ENCODE peak calls at places on chromosome 14, in nine cellular contexts. One of them, this sample, is unnamed.

GRCh38 chr14:31411218-31411727 is 9.1 kb downstream of the HEATR5A start:
- DNase-seq in astrocyte: peak; percentile 40
- DNase-seq in CD8-positive, alpha-beta memory T cell: no peak
- DNase-seq in cardiac muscle cell: peak; percentile 77
- DNase-seq in fibroblast of lung: peak; percentile 50
- DNase-seq in sigmoid colon: no peak
- DNase-seq in vagina: no peak
- DNase-seq in right cardiac atrium: no peak
- DNase-seq in IMR-90: peak; percentile 59
- DNase-seq in this sample: no peak

GRCh38 chr14:21014761-21015190 is 10.1 kb downstream of the NDRG2 start:
- DNase-seq in astrocyte: peak; percentile 56
- DNase-seq in CD8-positive, alpha-beta memory T cell: peak; percentile 75
- DNase-seq in cardiac muscle cell: peak; percentile 92
- DNase-seq in fibroblast of lung: peak; percentile 87
- DNase-seq in sigmoid colon: peak; percentile 93
- DNase-seq in vagina: no peak
- DNase-seq in right cardiac atrium: peak; percentile 86
- DNase-seq in IMR-90: peak; percentile 83
- DNase-seq in this sample: peak; percentile 78

GRCh38 chr14:50477760-50478159 is 54.6 kb downstream of the MAP4K5 start:
- DNase-seq in astrocyte: no peak
- DNase-seq in CD8-positive, alpha-beta memory T cell: no peak
- DNase-seq in cardiac muscle cell: no peak
- DNase-seq in fibroblast of lung: no peak
- DNase-seq in sigmoid colon: no peak
- DNase-seq in vagina: no peak
- DNase-seq in right cardiac atrium: no peak
- DNase-seq in IMR-90: no peak
- DNase-seq in this sample: no peak

GRCh38 chr14:72578514-72578913 is 315.4 kb downstream of the DPF3 start:
- DNase-seq in astrocyte: no peak
- DNase-seq in CD8-positive, alpha-beta memory T cell: no peak
- DNase-seq in cardiac muscle cell: no peak
- DNase-seq in fibroblast of lung: no peak
- DNase-seq in sigmoid colon: peak; percentile 10
- DNase-seq in vagina: no peak
- DNase-seq in right cardiac atrium: no peak
- DNase-seq in IMR-90: no peak
- DNase-seq in this sample: no peak

GRCh38 chr14:24673534-24674203 is 39.7 kb upstream of the GZMB start:
- DNase-seq in astrocyte: no peak
- DNase-seq in CD8-positive, alpha-beta memory T cell: peak; percentile 42
- DNase-seq in cardiac muscle cell: no peak
- DNase-seq in fibroblast of lung: no peak
- DNase-seq in sigmoid colon: no peak
- DNase-seq in vagina: no peak
- DNase-seq in right cardiac atrium: no peak
- DNase-seq in IMR-90: no peak
- DNase-seq in this sample: peak; percentile 59

GRCh38 chr14:42193426-42193766 is 586.7 kb downstream of the LRFN5 start:
- DNase-seq in astrocyte: no peak
- DNase-seq in CD8-positive, alpha-beta memory T cell: no peak
- DNase-seq in cardiac muscle cell: no peak
- DNase-seq in fibroblast of lung: no peak
- DNase-seq in sigmoid colon: no peak
- DNase-seq in vagina: no peak
- DNase-seq in right cardiac atrium: no peak
- DNase-seq in IMR-90: no peak
- DNase-seq in this sample: no peak

GRCh38 chr14:68939893-68940613 is 39.0 kb downstream of the ACTN1 start:
- DNase-seq in astrocyte: peak; percentile 98
- DNase-seq in CD8-positive, alpha-beta memory T cell: no peak
- DNase-seq in cardiac muscle cell: peak; percentile 98
- DNase-seq in fibroblast of lung: peak; percentile 98
- DNase-seq in sigmoid colon: peak; percentile 92
- DNase-seq in vagina: no peak
- DNase-seq in right cardiac atrium: peak; percentile 90
- DNase-seq in IMR-90: peak; percentile 97
- DNase-seq in this sample: no peak

GRCh38 chr14:34018564-34019244 is 67.8 kb upstream of the EGLN3 start:
- DNase-seq in astrocyte: no peak
- DNase-seq in CD8-positive, alpha-beta memory T cell: no peak
- DNase-seq in cardiac muscle cell: peak; percentile 71
- DNase-seq in fibroblast of lung: no peak
- DNase-seq in sigmoid colon: peak; percentile 80
- DNase-seq in vagina: no peak
- DNase-seq in right cardiac atrium: peak; percentile 71
- DNase-seq in IMR-90: no peak
- DNase-seq in this sample: peak; percentile 45

GRCh38 chr14:103057372-103058208 is at the start of gene CDC42BPB:
- DNase-seq in astrocyte: peak; percentile 80
- DNase-seq in CD8-positive, alpha-beta memory T cell: peak; percentile 46
- DNase-seq in cardiac muscle cell: peak; percentile 96
- DNase-seq in fibroblast of lung: peak; percentile 91
- DNase-seq in sigmoid colon: peak; percentile 94
- DNase-seq in vagina: no peak
- DNase-seq in right cardiac atrium: peak; percentile 96
- DNase-seq in IMR-90: peak; percentile 90
- DNase-seq in this sample: peak; percentile 60

DNA sequence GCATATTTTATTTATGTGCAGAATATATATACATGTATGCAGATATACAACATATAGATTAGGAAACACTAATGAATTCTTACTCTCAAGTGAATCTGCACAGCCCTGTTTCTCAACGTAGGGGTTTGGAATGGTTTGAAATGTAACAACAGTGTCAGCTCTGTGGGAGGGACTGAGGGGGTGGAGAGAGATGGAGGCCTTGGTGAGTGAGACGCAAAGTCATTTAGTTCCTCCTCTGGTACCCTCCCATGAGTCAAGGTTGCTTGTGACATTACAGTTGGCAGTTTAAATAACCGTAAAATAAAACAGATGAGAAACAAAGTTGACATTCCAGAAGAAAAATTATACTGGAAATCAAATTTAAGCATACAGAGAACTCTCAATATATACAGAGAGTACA is 313.0 kb upstream of the PRKD1 start:
- DNase-seq in astrocyte: no peak
- DNase-seq in CD8-positive, alpha-beta memory T cell: no peak
- DNase-seq in cardiac muscle cell: no peak
- DNase-seq in fibroblast of lung: peak; percentile 16
- DNase-seq in sigmoid colon: no peak
- DNase-seq in vagina: no peak
- DNase-seq in right cardiac atrium: no peak
- DNase-seq in IMR-90: peak; percentile 37
- DNase-seq in this sample: no peak
- H3K27me3 ChIP-seq in astrocyte: no peaks in the 10 kb centered on the region
- H3K27me3 ChIP-seq in CD8-positive, alpha-beta memory T cell: no peaks in the 10 kb centered on the region
- H3K27me3 ChIP-seq in cardiac muscle cell: no peaks in the 10 kb centered on the region
- H3K27me3 ChIP-seq in fibroblast of lung: no peaks in the 10 kb centered on the region
- H3K27me3 ChIP-seq in sigmoid colon: no peaks in the 10 kb centered on the region
- H3K27me3 ChIP-seq in vagina: no peaks in the 10 kb centered on the region
- H3K27me3 ChIP-seq in right cardiac atrium: no peaks in the 10 kb centered on the region
- H3K27me3 ChIP-seq in IMR-90: no peaks in the 10 kb centered on the region
- H3K27me3 ChIP-seq in this sample: no peaks in the 10 kb centered on the region

GRCh38 chr14:22978873-22979671 is 3.3 kb downstream of the AJUBA start:
- DNase-seq in astrocyte: no peak
- DNase-seq in CD8-positive, alpha-beta memory T cell: no peak
- DNase-seq in cardiac muscle cell: no peak
- DNase-seq in fibroblast of lung: no peak
- DNase-seq in sigmoid colon: no peak
- DNase-seq in vagina: no peak
- DNase-seq in right cardiac atrium: no peak
- DNase-seq in IMR-90: no peak
- DNase-seq in this sample: no peak

GRCh38 chr14:22976620-22977433 is 5.5 kb downstream of the AJUBA start:
- DNase-seq in astrocyte: no peak
- DNase-seq in CD8-positive, alpha-beta memory T cell: no peak
- DNase-seq in cardiac muscle cell: peak; percentile 76
- DNase-seq in fibroblast of lung: peak; percentile 64
- DNase-seq in sigmoid colon: no peak
- DNase-seq in vagina: no peak
- DNase-seq in right cardiac atrium: no peak
- DNase-seq in IMR-90: peak; percentile 63
- DNase-seq in this sample: no peak

GRCh38 chr14:22977684-22978486 is 4.5 kb downstream of the AJUBA start:
- DNase-seq in astrocyte: peak; percentile 62
- DNase-seq in CD8-positive, alpha-beta memory T cell: no peak
- DNase-seq in cardiac muscle cell: peak; percentile 89
- DNase-seq in fibroblast of lung: peak; percentile 68
- DNase-seq in sigmoid colon: peak; percentile 78
- DNase-seq in vagina: no peak
- DNase-seq in right cardiac atrium: peak; percentile 78
- DNase-seq in IMR-90: peak; percentile 67
- DNase-seq in this sample: no peak

GRCh38 chr14:22978487-22978837 is 3.9 kb downstream of the AJUBA start:
- DNase-seq in astrocyte: no peak
- DNase-seq in CD8-positive, alpha-beta memory T cell: no peak
- DNase-seq in cardiac muscle cell: no peak
- DNase-seq in fibroblast of lung: no peak
- DNase-seq in sigmoid colon: no peak
- DNase-seq in vagina: no peak
- DNase-seq in right cardiac atrium: no peak
- DNase-seq in IMR-90: no peak
- DNase-seq in this sample: no peak

DNA sequence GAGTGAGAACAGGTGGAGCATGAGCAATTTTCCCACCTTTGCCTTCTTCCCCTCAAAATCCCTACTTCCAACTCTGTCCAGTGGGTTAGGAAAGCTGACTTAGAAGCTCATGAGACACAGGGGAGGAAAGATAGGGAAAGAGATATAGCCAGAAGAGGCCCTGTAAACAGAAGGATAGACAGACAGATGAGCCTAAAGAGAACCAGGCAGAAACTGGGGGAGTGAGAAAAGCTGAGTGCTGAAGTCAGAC is 5.0 kb downstream of the AJUBA start:
- DNase-seq in astrocyte: no peak
- DNase-seq in CD8-positive, alpha-beta memory T cell: no peak
- DNase-seq in cardiac muscle cell: no peak
- DNase-seq in fibroblast of lung: no peak
- DNase-seq in sigmoid colon: no peak
- DNase-seq in vagina: no peak
- DNase-seq in right cardiac atrium: no peak
- DNase-seq in IMR-90: no peak
- DNase-seq in this sample: no peak
- H3K4me1 ChIP-seq in astrocyte: peaks cover 42% of the 10 kb centered on the region
- H3K4me1 ChIP-seq in CD8-positive, alpha-beta memory T cell: peaks cover 13% of the 10 kb centered on the region
- H3K4me1 ChIP-seq in cardiac muscle cell: peaks cover 40% of the 10 kb centered on the region
- H3K4me1 ChIP-seq in fibroblast of lung: peaks cover 45% of the 10 kb centered on the region
- H3K4me1 ChIP-seq in sigmoid colon: no peaks in the 10 kb centered on the region
- H3K4me1 ChIP-seq in vagina: peaks cover 52% of the 10 kb centered on the region
- H3K4me1 ChIP-seq in right cardiac atrium: peaks cover 6% of the 10 kb centered on the region
- H3K4me1 ChIP-seq in IMR-90: peaks cover 41% of the 10 kb centered on the region
- H3K4me1 ChIP-seq in this sample: no peaks in the 10 kb centered on the region

GRCh38 chr14:105070760-105071137 is 5.5 kb upstream of the GPR132 start:
- DNase-seq in astrocyte: no peak
- DNase-seq in CD8-positive, alpha-beta memory T cell: no peak
- DNase-seq in cardiac muscle cell: no peak
- DNase-seq in fibroblast of lung: no peak
- DNase-seq in sigmoid colon: no peak
- DNase-seq in vagina: no peak
- DNase-seq in right cardiac atrium: peak; percentile 46
- DNase-seq in IMR-90: no peak
- DNase-seq in this sample: no peak
- H3K27ac ChIP-seq in astrocyte: no peak overlapping the region
- H3K27ac ChIP-seq in CD8-positive, alpha-beta memory T cell: no peak overlapping the region
- H3K27ac ChIP-seq in cardiac muscle cell: no peak overlapping the region
- H3K27ac ChIP-seq in fibroblast of lung: no peak overlapping the region
- H3K27ac ChIP-seq in sigmoid colon: no peak overlapping the region
- H3K27ac ChIP-seq in vagina: no peak overlapping the region
- H3K27ac ChIP-seq in right cardiac atrium: no peak overlapping the region
- H3K27ac ChIP-seq in IMR-90: no peak overlapping the region
- H3K27ac ChIP-seq in this sample: no peak overlapping the region

GRCh38 chr14:100290607-100291304 is 15.5 kb downstream of the SLC25A29 start:
- DNase-seq in astrocyte: no peak
- DNase-seq in CD8-positive, alpha-beta memory T cell: no peak
- DNase-seq in cardiac muscle cell: no peak
- DNase-seq in fibroblast of lung: no peak
- DNase-seq in sigmoid colon: no peak
- DNase-seq in vagina: no peak
- DNase-seq in right cardiac atrium: peak; percentile 48
- DNase-seq in IMR-90: no peak
- DNase-seq in this sample: no peak
- H3K27me3 ChIP-seq in astrocyte: no peaks in the 10 kb centered on the region
- H3K27me3 ChIP-seq in CD8-positive, alpha-beta memory T cell: no peaks in the 10 kb centered on the region
- H3K27me3 ChIP-seq in cardiac muscle cell: no peaks in the 10 kb centered on the region
- H3K27me3 ChIP-seq in fibroblast of lung: no peaks in the 10 kb centered on the region
- H3K27me3 ChIP-seq in sigmoid colon: no peaks in the 10 kb centered on the region
- H3K27me3 ChIP-seq in vagina: no peaks in the 10 kb centered on the region
- H3K27me3 ChIP-seq in right cardiac atrium: no peaks in the 10 kb centered on the region
- H3K27me3 ChIP-seq in IMR-90: no peaks in the 10 kb centered on the region
- H3K27me3 ChIP-seq in this sample: no peaks in the 10 kb centered on the region

GRCh38 chr14:75448209-75448608 is 20.4 kb downstream of the JDP2 start:
- DNase-seq in astrocyte: no peak
- DNase-seq in CD8-positive, alpha-beta memory T cell: no peak
- DNase-seq in cardiac muscle cell: no peak
- DNase-seq in fibroblast of lung: no peak
- DNase-seq in sigmoid colon: peak; percentile 61
- DNase-seq in vagina: no peak
- DNase-seq in right cardiac atrium: no peak
- DNase-seq in IMR-90: no peak
- DNase-seq in this sample: no peak
- H3K4me1 ChIP-seq in astrocyte: peaks cover 18% of the 10 kb centered on the region
- H3K4me1 ChIP-seq in CD8-positive, alpha-beta memory T cell: no peaks in the 10 kb centered on the region
- H3K4me1 ChIP-seq in cardiac muscle cell: peaks cover 9% of the 10 kb centered on the region
- H3K4me1 ChIP-seq in fibroblast of lung: peaks cover 16% of the 10 kb centered on the region
- H3K4me1 ChIP-seq in sigmoid colon: no peaks in the 10 kb centered on the region
- H3K4me1 ChIP-seq in vagina: peaks cover 65% of the 10 kb centered on the region
- H3K4me1 ChIP-seq in right cardiac atrium: peaks cover 24% of the 10 kb centered on the region
- H3K4me1 ChIP-seq in IMR-90: peaks cover 30% of the 10 kb centered on the region
- H3K4me1 ChIP-seq in this sample: no peaks in the 10 kb centered on the region